ENCODE peak calls at places on chromosomes 16 and 17, in ten cellular contexts. U, C, L, T, J, A, M, Y, H and Q are unnamed samples.

GRCh38 chr16:12096828-12097522 is 120.4 kb downstream of the SNX29 start:
- DNase-seq in H (no peak), U (no peak), Y (no peak), J (no peak), T (no peak), M (no peak), C (no peak), L (no peak), A (peak; percentile 30), Q (no peak)

GRCh38 chr17:539766-540165 is 174.9 kb downstream of the VPS53 start:
- DNase-seq in L (no peak), M (no peak), U (no peak), C (no peak), J (no peak), A (no peak), Y (no peak), H (no peak), T (no peak), Q (no peak)

GRCh38 chr16:66515543-66516171 is 34.3 kb downstream of the TK2 start:
- DNase-seq in L (no peak), J (no peak), C (peak; percentile 50), M (peak; percentile 35), A (no peak), U (no peak), Y (no peak), T (no peak), H (no peak), Q (no peak)

GRCh38 chr17:50904522-50905459 is 38.6 kb upstream of the TOB1 start:
- DNase-seq in L (no peak), C (no peak), U (peak; percentile 48), J (peak; percentile 41), M (peak; percentile 23), A (peak; percentile 50), H (no peak), Y (peak; percentile 83), T (no peak), Q (peak; percentile 95)

GRCh38 chr16:13957197-13958078 is 37.5 kb downstream of the ERCC4 start:
- DNase-seq in H (no peak), M (no peak), L (no peak), T (no peak), A (peak; percentile 79), Y (peak; percentile 58), J (peak; percentile 41), U (peak; percentile 69), C (no peak), Q (peak; percentile 86)

GRCh38 chr17:42698736-42699414 is 16.5 kb downstream of the CNTNAP1 start:
- DNase-seq in A (peak; percentile 91), J (peak; percentile 28), Y (no peak), T (no peak), U (no peak), L (no peak), H (no peak), C (no peak), M (no peak), Q (no peak)

GRCh38 chr17:64630309-64631223 is 31.5 kb downstream of the SMURF2 start:
- DNase-seq in Y (no peak), T (no peak), C (no peak), L (no peak), M (no peak), J (no peak), U (no peak), H (no peak), A (no peak), Q (peak; percentile 41)

GRCh38 chr17:7191571-7192270 is 12.6 kb upstream of the ASGR1 start:
- DNase-seq in C (peak; percentile 94), M (peak; percentile 38), T (no peak), H (no peak), A (peak; percentile 62), J (no peak), U (no peak), L (no peak), Y (peak; percentile 74), Q (no peak)

GRCh38 chr17:48244814-48245213 is 137.2 kb downstream of the SNX11 start:
- DNase-seq in L (no peak), A (no peak), C (no peak), U (no peak), Y (no peak), M (no peak), T (no peak), J (no peak), H (no peak), Q (peak; percentile 84)

GRCh38 chr17:75398279-75398678 is 7.2 kb downstream of the GRB2 start:
- DNase-seq in T (no peak), M (no peak), H (no peak), J (no peak), Y (no peak), L (no peak), C (no peak), A (no peak), U (no peak), Q (no peak)

GRCh38 chr16:35142809-35143192 is 1683.4 kb downstream of the TP53TG3F start:
- DNase-seq in T (no peak), Y (no peak), M (no peak), U (no peak), C (no peak), L (no peak), A (no peak), J (no peak), H (no peak), Q (peak; percentile 9)

GRCh38 chr16:35146723-35147458 is 1687.5 kb downstream of the TP53TG3F start:
- DNase-seq in U (no peak), L (no peak), M (no peak), J (no peak), Y (no peak), C (no peak), H (no peak), T (no peak), A (no peak), Q (no peak)

GRCh38 chr16:35141303-35141702 is 1681.9 kb downstream of the TP53TG3F start:
- DNase-seq in U (no peak), H (no peak), J (no peak), A (no peak), M (no peak), Y (no peak), C (no peak), T (no peak), L (no peak), Q (peak; percentile 10)

GRCh38 chr16:35146031-35146710 is 1686.8 kb downstream of the TP53TG3F start:
- DNase-seq in T (no peak), U (no peak), H (no peak), A (no peak), J (no peak), L (no peak), C (no peak), Y (no peak), M (no peak), Q (peak; percentile 8)

DNA sequence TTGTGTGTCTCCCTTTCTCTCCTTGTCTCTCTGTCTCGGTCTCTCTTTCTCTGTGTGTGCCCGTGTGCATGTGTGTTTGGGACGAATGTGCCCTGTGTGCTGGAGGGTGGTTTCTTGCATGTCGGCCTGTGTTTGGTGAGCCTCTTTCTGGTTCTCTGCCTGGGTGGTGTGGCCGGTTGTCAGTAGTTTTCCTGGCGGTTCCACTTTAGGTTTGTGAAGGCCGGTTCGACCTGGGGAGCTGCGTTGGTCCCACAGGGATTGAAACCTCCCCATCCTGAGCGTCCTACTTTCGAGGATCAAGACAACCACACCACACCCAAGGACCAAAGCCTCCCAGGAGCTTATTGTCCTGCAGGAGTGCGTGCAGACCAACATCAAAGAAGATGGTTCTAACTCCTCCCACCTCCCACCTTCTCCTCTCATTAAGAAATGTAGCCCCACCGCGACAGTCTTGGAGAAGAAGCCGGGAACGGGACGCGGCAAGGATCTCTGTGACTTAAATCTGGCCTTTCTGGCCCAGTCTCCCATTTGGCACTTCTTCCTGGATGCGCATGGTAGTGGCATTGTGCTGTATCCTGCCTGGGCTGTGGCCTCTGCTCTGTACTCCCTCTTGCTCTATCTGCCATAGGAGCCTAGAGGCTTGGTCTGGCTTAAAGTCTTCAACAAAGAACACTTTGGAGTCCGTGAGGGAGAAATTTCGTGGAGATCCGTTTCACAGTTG is 1685.0 kb downstream of the TP53TG3F start:
- DNase-seq in C (no peak), L (no peak), H (no peak), A (no peak), J (no peak), M (no peak), U (no peak), T (no peak), Y (no peak), Q (no peak)
- H3K9me3 ChIP-seq in C (peaks cover 96% of the 10 kb centered on the region), L (no peaks in the 10 kb centered on the region), H (no peaks in the 10 kb centered on the region), A (no peaks in the 10 kb centered on the region), J (peaks cover 23% of the 10 kb centered on the region), M (no peaks in the 10 kb centered on the region), U (peaks cover 8% of the 10 kb centered on the region), T (no peaks in the 10 kb centered on the region), Y (no peaks in the 10 kb centered on the region), Q (no peaks in the 10 kb centered on the region)

DNA sequence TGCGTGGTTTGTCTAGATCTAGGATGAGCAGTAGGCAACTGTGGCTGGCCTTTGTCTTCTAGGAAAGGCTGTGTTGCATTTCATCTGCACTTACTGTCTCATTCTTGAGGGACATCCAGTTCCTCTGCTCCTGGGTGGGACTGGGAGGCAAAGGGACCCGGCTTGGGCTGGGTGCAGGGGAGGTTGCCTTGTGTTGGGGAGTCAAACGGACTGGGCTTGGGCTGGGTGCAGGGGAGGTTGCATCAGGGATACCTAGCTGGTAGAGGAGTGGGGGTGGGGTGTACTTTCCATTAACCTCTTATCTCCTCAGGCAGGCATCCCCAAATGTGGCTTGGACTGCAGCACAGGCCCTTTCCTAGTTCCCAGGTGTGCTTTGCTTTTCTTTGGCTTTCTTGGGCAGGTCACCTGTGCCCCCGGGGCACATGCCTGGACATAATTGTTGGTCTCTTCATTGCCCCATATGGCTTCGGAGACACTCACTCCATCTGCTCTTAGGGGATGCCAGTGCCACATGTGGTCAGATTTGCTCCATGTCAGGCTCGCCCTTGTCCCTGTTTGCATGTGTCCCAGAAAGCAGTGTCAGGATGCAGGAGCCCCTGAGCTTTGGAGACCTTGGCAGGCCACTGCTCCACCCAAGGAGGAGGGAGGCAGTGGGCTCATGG is 1682.9 kb downstream of the TP53TG3F start:
- DNase-seq in L (no peak), C (no peak), J (no peak), M (no peak), T (no peak), H (no peak), Y (no peak), A (no peak), U (no peak), Q (peak; percentile 15)
- H3K9me3 ChIP-seq in L (no peaks in the 10 kb centered on the region), C (peaks cover 93% of the 10 kb centered on the region), J (peaks cover 23% of the 10 kb centered on the region), M (no peaks in the 10 kb centered on the region), T (no peaks in the 10 kb centered on the region), H (no peaks in the 10 kb centered on the region), Y (no peaks in the 10 kb centered on the region), A (no peaks in the 10 kb centered on the region), U (peaks cover 8% of the 10 kb centered on the region), Q (no peaks in the 10 kb centered on the region)

GRCh38 chr17:16521070-16521727 is 29.2 kb upstream of the LRRC75A start:
- DNase-seq in H (peak; percentile 64), A (peak; percentile 85), T (peak; percentile 15), C (peak; percentile 86), J (peak; percentile 50), U (peak; percentile 81), Y (peak; percentile 86), M (peak; percentile 87), L (peak; percentile 59), Q (peak; percentile 77)
- H3K9me3 ChIP-seq in H (no peaks in the 10 kb centered on the region), A (no peaks in the 10 kb centered on the region), T (no peaks in the 10 kb centered on the region), C (no peaks in the 10 kb centered on the region), J (no peaks in the 10 kb centered on the region), U (no peaks in the 10 kb centered on the region), Y (no peaks in the 10 kb centered on the region), M (no peaks in the 10 kb centered on the region), L (no peaks in the 10 kb centered on the region), Q (no peaks in the 10 kb centered on the region)

GRCh38 chr17:16623282-16623681 is 30.4 kb downstream of the ZNF624 start:
- DNase-seq in A (no peak), Y (no peak), L (no peak), M (peak; percentile 2), T (no peak), H (no peak), C (no peak), U (no peak), J (no peak), Q (no peak)

GRCh38 chr17:16617481-16618060 is 36.1 kb downstream of the ZNF624 start:
- DNase-seq in L (no peak), A (no peak), T (no peak), H (no peak), C (no peak), U (no peak), Y (no peak), J (no peak), M (no peak), Q (no peak)

GRCh38 chr17:16622540-16623277 is 30.9 kb downstream of the ZNF624 start:
- DNase-seq in T (no peak), J (no peak), L (no peak), H (no peak), U (no peak), A (no peak), Y (no peak), M (no peak), C (no peak), Q (no peak)
- H3K9me3 ChIP-seq in T (peaks cover 43% of the 10 kb centered on the region), J (peaks cover 100% of the 10 kb centered on the region), L (peaks cover 37% of the 10 kb centered on the region), H (peaks cover 15% of the 10 kb centered on the region), U (peaks cover 90% of the 10 kb centered on the region), A (peaks cover 3% of the 10 kb centered on the region), Y (peaks cover 76% of the 10 kb centered on the region), M (peaks cover 71% of the 10 kb centered on the region), C (peaks cover 30% of the 10 kb centered on the region), Q (peaks cover 45% of the 10 kb centered on the region)